ENCODE peak calls at places on chromosomes 2 and 18, in nine cellular contexts. J, E, Y, K, M, I, Z, H and C are unnamed samples.

GRCh38 chr2:182320106-182320505 is 106.7 kb downstream of the PDE1A start:
- DNase-seq in Y (no peak), H (no peak), J (no peak), M (no peak), E (no peak), K (no peak), I (no peak), Z (no peak), C (no peak)

GRCh38 chr18:48161911-48162698 is 231.6 kb upstream of the SMAD2 start:
- DNase-seq in Y (no peak), I (no peak), K (no peak), M (no peak), H (no peak), Z (no peak), E (no peak), J (no peak), C (peak)

GRCh38 chr2:85744771-85745601 is 8.8 kb upstream of the ATOH8 start:
- DNase-seq in K (no peak), J (no peak), E (peak), I (no peak), H (peak), M (no peak), Y (no peak), Z (no peak), C (peak)

GRCh38 chr18:63994783-63995399 is 25.0 kb downstream of the SERPINB8 start:
- DNase-seq in E (no peak), Y (peak), K (no peak), M (no peak), H (no peak), I (no peak), Z (peak), J (peak), C (peak)

GRCh38 chr2:38461470-38461869 is 84.4 kb upstream of the ATL2 start:
- DNase-seq in Z (no peak), E (no peak), K (no peak), J (no peak), H (no peak), Y (no peak), M (no peak), I (no peak), C (no peak)

GRCh38 chr2:159046966-159047365 is 78.5 kb downstream of the TANC1 start:
- DNase-seq in Y (no peak), Z (no peak), E (no peak), K (no peak), J (no peak), I (no peak), H (no peak), M (no peak), C (no peak)

GRCh38 chr2:70672990-70673647 is 94.9 kb downstream of the ADD2 start:
- DNase-seq in H (no peak), K (no peak), I (no peak), J (no peak), Y (no peak), E (no peak), M (no peak), Z (no peak), C (peak)

GRCh38 chr2:187371221-187371620 is 76.8 kb downstream of the CALCRL start:
- DNase-seq in E (no peak), I (no peak), K (no peak), Z (no peak), H (no peak), M (no peak), Y (no peak), J (no peak), C (no peak)

GRCh38 chr2:204027105-204027504 is 90.5 kb downstream of the ICOS start:
- DNase-seq in Z (no peak), M (no peak), Y (no peak), J (no peak), H (no peak), E (no peak), K (no peak), I (peak), C (peak)

GRCh38 chr2:23447405-23447804 is 62.4 kb downstream of the KLHL29 start:
- DNase-seq in H (no peak), Y (no peak), Z (no peak), K (no peak), J (no peak), I (no peak), E (no peak), M (no peak), C (no peak)

GRCh38 chr2:238615187-238615586 is 188.5 kb downstream of the ASB1 start:
- DNase-seq in E (no peak), M (no peak), I (no peak), H (no peak), Z (no peak), Y (no peak), K (no peak), J (no peak), C (no peak)

GRCh38 chr18:13800505-13801259 is 23.3 kb upstream of the MC5R start:
- DNase-seq in Z (no peak), E (no peak), I (no peak), H (peak), M (no peak), K (no peak), Y (peak), J (peak), C (peak)

GRCh38 chr2:43759195-43759594 is 14.6 kb upstream of the DYNC2LI1 start:
- DNase-seq in H (no peak), E (no peak), Z (peak), M (no peak), J (no peak), I (no peak), K (peak), Y (no peak), C (no peak)

GRCh38 chr2:108534577-108535379 is 508 bp downstream of the LIMS1 start:
- DNase-seq in Y (peak), E (no peak), M (no peak), Z (no peak), K (no peak), I (peak), J (peak), H (no peak), C (peak)

GRCh38 chr2:105403785-105404698 is 5.2 kb upstream of the FHL2 start:
- DNase-seq in Z (peak), K (peak), M (no peak), Y (no peak), J (no peak), H (no peak), I (no peak), E (no peak), C (no peak)

GRCh38 chr2:9440058-9440727 is 16.7 kb downstream of the CPSF3 start:
- DNase-seq in E (no peak), M (no peak), Z (no peak), J (no peak), K (no peak), I (no peak), Y (no peak), H (no peak), C (no peak)

GRCh38 chr2:27322301-27322765 is 564 bp downstream of the MPV17 start:
- DNase-seq in I (no peak), Y (no peak), M (no peak), E (no peak), Z (no peak), K (no peak), H (peak), J (no peak), C (no peak)

GRCh38 chr2:29834624-29835023 is 86.8 kb downstream of the ALK start:
- DNase-seq in K (no peak), J (no peak), E (no peak), I (no peak), Y (no peak), Z (no peak), M (no peak), H (no peak), C (no peak)

GRCh38 chr2:144183744-144184143 is 336.2 kb downstream of the ZEB2 start:
- DNase-seq in I (peak), Z (no peak), Y (peak), E (no peak), H (no peak), J (peak), K (no peak), M (peak), C (no peak)

GRCh38 chr2:177692828-177693269 is 300.3 kb downstream of the AGPS start:
- DNase-seq in K (peak), J (no peak), I (no peak), Y (no peak), M (no peak), E (no peak), Z (peak), H (no peak), C (no peak)

GRCh38 chr2:45919711-45920111 is 268.2 kb downstream of the PRKCE start:
- DNase-seq in J (no peak), Z (no peak), M (no peak), I (no peak), H (no peak), Y (no peak), K (no peak), E (no peak), C (no peak)

GRCh38 chr2:191617589-191617988 is 60.3 kb upstream of the NABP1 start:
- DNase-seq in M (peak), Y (peak), H (no peak), J (peak), K (no peak), Z (no peak), E (no peak), I (peak), C (no peak)

GRCh38 chr2:207230261-207231105 is 64.7 kb upstream of the KLF7 start:
- DNase-seq in M (no peak), E (no peak), J (no peak), I (no peak), K (no peak), H (no peak), Z (peak), Y (no peak), C (peak)

GRCh38 chr2:239735131-239735828 is 289.9 kb downstream of the NDUFA10 start:
- DNase-seq in E (no peak), K (no peak), I (no peak), Z (no peak), J (no peak), M (no peak), Y (no peak), H (no peak), C (peak)

GRCh38 chr2:56244911-56245530 is 61.2 kb downstream of the CCDC85A start:
- DNase-seq in Z (no peak), H (no peak), K (no peak), I (no peak), J (no peak), M (no peak), Y (no peak), E (no peak), C (no peak)

GRCh38 chr2:95278051-95278471 is 3.8 kb downstream of the PROM2 start:
- DNase-seq in Y (no peak), Z (no peak), H (no peak), K (no peak), M (no peak), E (no peak), J (no peak), I (no peak), C (no peak)

GRCh38 chr2:23925702-23926288 is 1.1 kb downstream of the ATAD2B start:
- DNase-seq in H (peak), J (peak), K (no peak), E (peak), Y (peak), I (peak), M (peak), Z (peak), C (peak)

GRCh38 chr2:206764673-206765241 is 371 bp downstream of the MDH1B start:
- DNase-seq in E (no peak), Y (no peak), Z (no peak), K (no peak), M (no peak), I (no peak), H (no peak), J (no peak), C (no peak)

GRCh38 chr2:98441706-98442450 is 2.8 kb upstream of the INPP4A start:
- DNase-seq in H (no peak), J (no peak), E (peak), M (no peak), Y (no peak), K (no peak), I (no peak), Z (no peak), C (no peak)

GRCh38 chr2:86295071-86295470 is 42.4 kb downstream of the REEP1 start:
- DNase-seq in K (no peak), Z (no peak), Y (no peak), M (no peak), E (no peak), J (no peak), I (no peak), H (no peak), C (no peak)

GRCh38 chr2:165328272-165328671 is 89.1 kb downstream of the SCN2A start:
- DNase-seq in M (no peak), I (no peak), K (no peak), H (no peak), Y (no peak), E (no peak), J (no peak), Z (no peak), C (no peak)

GRCh38 chr2:122656403-122656802 is 901.0 kb downstream of the TSN start:
- DNase-seq in Y (no peak), H (no peak), Z (no peak), K (no peak), J (no peak), M (no peak), E (no peak), I (no peak), C (no peak)

GRCh38 chr2:99708231-99708630 is 218.4 kb upstream of the REV1 start:
- DNase-seq in I (no peak), J (no peak), M (no peak), Y (no peak), E (no peak), K (no peak), Z (no peak), H (peak), C (no peak)

GRCh38 chr2:101251844-101252407 is 760 bp upstream of the CNOT11 start:
- DNase-seq in Y (peak), I (peak), M (peak), E (no peak), H (no peak), K (no peak), J (peak), Z (no peak), C (peak)

GRCh38 chr2:198788676-198789075 is 669.1 kb downstream of the SATB2 start:
- DNase-seq in E (no peak), I (no peak), H (no peak), J (no peak), Y (no peak), Z (no peak), K (no peak), M (no peak), C (no peak)

GRCh38 chr2:190343170-190343499 is 254 bp upstream of the INPP1 start:
- DNase-seq in I (no peak), M (no peak), J (no peak), E (no peak), H (no peak), Z (no peak), K (no peak), Y (no peak), C (no peak)